ENCODE peak calls at places on chromosomes 3 and 15, in eight cellular contexts. C, R, M, U, O, P, B and E are unnamed samples.

GRCh38 chr3:73115806-73116205 is 54.3 kb downstream of the EBLN2 start:
- ATAC-seq in C (no peak), R (no peak), M (no peak), U (no peak), O (peak; percentile 74), P (no peak), B (no peak), E (no peak)

GRCh38 chr3:50417637-50418033 is 58.3 kb upstream of the TMEM115 start:
- ATAC-seq in C (no peak), R (no peak), M (no peak), U (no peak), O (no peak), P (no peak), B (no peak), E (no peak)

GRCh38 chr3:143171141-143171651 is 51.6 kb downstream of the CHST2 start:
- ATAC-seq in C (no peak), R (peak; percentile 19), M (peak; percentile 55), U (no peak), O (peak; percentile 30), P (peak; percentile 78), B (peak; percentile 77), E (peak; percentile 69)

GRCh38 chr3:194736277-194736895 is 50.7 kb downstream of the FAM43A start:
- ATAC-seq in C (no peak), R (no peak), M (peak; percentile 44), U (no peak), O (no peak), P (peak; percentile 67), B (no peak), E (peak; percentile 86)

GRCh38 chr3:120147072-120147871 is 53.0 kb upstream of the GSK3B start:
- ATAC-seq in C (peak; percentile 87), R (peak; percentile 80), M (peak; percentile 83), U (no peak), O (no peak), P (peak; percentile 91), B (no peak), E (peak; percentile 63)

GRCh38 chr15:31129769-31130303 is 28.3 kb upstream of the TRPM1 start:
- ATAC-seq in C (no peak), R (no peak), M (no peak), U (no peak), O (no peak), P (no peak), B (peak; percentile 22), E (no peak)

GRCh38 chr3:193975072-193975535 is 160.8 kb upstream of the HES1 start:
- ATAC-seq in C (peak; percentile 81), R (peak; percentile 63), M (no peak), U (no peak), O (no peak), P (no peak), B (no peak), E (no peak)

GRCh38 chr3:108468577-108468976 is 41.8 kb downstream of the MYH15 start:
- ATAC-seq in C (no peak), R (no peak), M (no peak), U (no peak), O (no peak), P (no peak), B (no peak), E (no peak)

GRCh38 chr3:113214227-113214626 is 2.9 kb downstream of the BOC start:
- ATAC-seq in C (no peak), R (no peak), M (no peak), U (no peak), O (no peak), P (no peak), B (no peak), E (no peak)

GRCh38 chr3:155382396-155383042 is 89.0 kb upstream of the STRIT1 start:
- ATAC-seq in C (peak; percentile 97), R (peak; percentile 98), M (no peak), U (no peak), O (peak; percentile 79), P (no peak), B (no peak), E (no peak)

GRCh38 chr3:57007513-57008415 is 52.7 kb upstream of the SPATA12 start:
- ATAC-seq in C (peak; percentile 59), R (peak; percentile 44), M (no peak), U (peak; percentile 92), O (peak; percentile 85), P (no peak), B (peak; percentile 71), E (no peak)

GRCh38 chr3:130712718-130713423 is 33.8 kb downstream of the PIK3R4 start:
- ATAC-seq in C (no peak), R (no peak), M (no peak), U (no peak), O (no peak), P (no peak), B (no peak), E (no peak)

GRCh38 chr15:43872416-43873020 is 45.7 kb downstream of the WDR76 start:
- ATAC-seq in C (peak; percentile 90), R (peak; percentile 61), M (no peak), U (no peak), O (peak; percentile 82), P (no peak), B (no peak), E (no peak)